ENCODE peak calls at places on chromosomes 4 and X, in four cellular contexts. H is CD8-positive, alpha-beta memory T cell; F is A549; A is COR-L47. I is an unnamed sample.

GRCh38 chrX:24148118-24148517 is 1.4 kb upstream of the ZFX start:
- DNase-seq in H (no peak), F (no peak), A (no peak), I (no peak)

GRCh38 chrX:112536544-112536943 is 143.2 kb downstream of the LHFPL1 start:
- DNase-seq in H (no peak), F (no peak), A (no peak), I (no peak)

GRCh38 chr4:147309434-147309833 is 171.5 kb upstream of the EDNRA start:
- DNase-seq in H (no peak), F (no peak), A (no peak), I (no peak)

GRCh38 chrX:70421618-70422017 is 1.5 kb upstream of the GDPD2 start:
- DNase-seq in H (no peak), F (no peak), A (peak), I (no peak)

GRCh38 chr4:185542626-185543336 is 7.5 kb upstream of the PDLIM3 start:
- DNase-seq in H (no peak), F (no peak), A (no peak), I (no peak)

GRCh38 chr4:62548108-62548524 is 1348.0 kb downstream of the ADGRL3 start:
- DNase-seq in H (no peak), F (peak), A (no peak), I (no peak)

GRCh38 chr4:183182873-183183725 is 84.0 kb downstream of the WWC2 start:
- DNase-seq in H (no peak), F (peak), A (peak), I (peak)

GRCh38 chr4:153228512-153229145 is 24.4 kb downstream of the TRIM2 start:
- DNase-seq in H (no peak), F (no peak), A (no peak), I (no peak)

GRCh38 chrX:81120270-81120935 is 81.3 kb downstream of the HMGN5 start:
- DNase-seq in H (no peak), F (no peak), A (no peak), I (peak)

GRCh38 chr4:1194028-1194900 is 21.9 kb upstream of the SPON2 start:
- DNase-seq in H (no peak), F (no peak), A (no peak), I (no peak)

GRCh38 chrX:19647159-19647558 is 131.9 kb upstream of the MAP3K15 start:
- DNase-seq in H (no peak), F (no peak), A (no peak), I (no peak)

GRCh38 chr4:123562994-123563745 is 166.6 kb downstream of the SPRY1 start:
- DNase-seq in H (no peak), F (no peak), A (no peak), I (no peak)

GRCh38 chr4:3107271-3108185 is 33.0 kb downstream of the HTT start:
- DNase-seq in H (no peak), F (no peak), A (no peak), I (no peak)

GRCh38 chrX:147072747-147073146 is 258.2 kb upstream of the CXorf51A start:
- DNase-seq in H (no peak), F (no peak), A (no peak), I (no peak)

GRCh38 chr4:37481547-37482129 is 204.5 kb downstream of the RELL1 start:
- DNase-seq in H (no peak), F (no peak), A (no peak), I (no peak)

GRCh38 chrX:48487362-48487785 is 11.4 kb downstream of the FTSJ1 start:
- DNase-seq in H (no peak), F (peak), A (no peak), I (no peak)